ENCODE peak calls at places on chromosome 13, in six cellular contexts. G is prostate gland, U is endothelial cell of umbilical vein, J is tibial nerve, F is heart left ventricle, V is breast epithelium. X is an unnamed sample.

GRCh38 chr13:99000137-99000536 is 22.3 kb upstream of the DOCK9 start:
- DNase-seq in U (no peak), G (no peak), F (no peak), J (no peak), V (no peak), X (no peak)

GRCh38 chr13:34411177-34411576 is 530.9 kb upstream of the NBEA start:
- DNase-seq in F (no peak), U (no peak), G (no peak), J (no peak), V (no peak), X (no peak)

GRCh38 chr13:96898855-96899254 is 95.4 kb downstream of the OXGR1 start:
- DNase-seq in F (no peak), U (no peak), J (no peak), V (no peak), G (no peak), X (no peak)

GRCh38 chr13:49354719-49355118 is 89.1 kb downstream of the CAB39L start:
- DNase-seq in G (no peak), V (no peak), U (no peak), F (no peak), J (no peak), X (no peak)

GRCh38 chr13:95113601-95114000 is 187.7 kb downstream of the ABCC4 start:
- DNase-seq in J (no peak), V (no peak), U (no peak), F (no peak), G (no peak), X (no peak)

GRCh38 chr13:31909889-31910551 is 121.6 kb upstream of the FRY start:
- DNase-seq in J (no peak), V (no peak), G (peak), F (no peak), U (peak), X (peak)

GRCh38 chr13:86932935-86933334 is 738.2 kb upstream of the SLITRK5 start:
- DNase-seq in U (no peak), V (no peak), F (no peak), G (no peak), J (no peak), X (no peak)

GRCh38 chr13:78786399-78786879 is 127.5 kb upstream of the OBI1 start:
- DNase-seq in V (no peak), J (no peak), G (no peak), U (no peak), F (no peak), X (no peak)

GRCh38 chr13:74229242-74229641 is 95.0 kb upstream of the KLF12 start:
- DNase-seq in U (no peak), F (no peak), J (no peak), V (no peak), G (peak), X (no peak)

GRCh38 chr13:23500858-23501257 is 67.4 kb upstream of the SACS start:
- DNase-seq in J (no peak), V (no peak), G (no peak), F (no peak), U (no peak), X (no peak)

GRCh38 chr13:104086205-104086604 is 1020.0 kb upstream of the SLC10A2 start:
- DNase-seq in F (no peak), V (no peak), J (no peak), U (no peak), G (no peak), X (no peak)

GRCh38 chr13:48564046-48564445 is 31.2 kb upstream of the RCBTB2 start:
- DNase-seq in J (no peak), V (no peak), G (no peak), F (no peak), U (peak), X (no peak)

GRCh38 chr13:112759834-112760233 is 70.0 kb downstream of the ATP11A start:
- DNase-seq in U (peak), G (no peak), V (no peak), F (no peak), J (no peak), X (no peak)

GRCh38 chr13:98535501-98536357 is 41.2 kb downstream of the STK24 start:
- DNase-seq in V (no peak), U (no peak), G (no peak), F (no peak), J (no peak), X (no peak)

GRCh38 chr13:66937423-66937822 is 292.7 kb downstream of the PCDH9 start:
- DNase-seq in U (no peak), F (no peak), V (no peak), J (no peak), G (no peak), X (no peak)

GRCh38 chr13:111216166-111216960 is 101.3 kb downstream of the ARHGEF7 start:
- DNase-seq in U (no peak), V (no peak), G (no peak), F (no peak), J (no peak), X (no peak)

GRCh38 chr13:44692173-44692713 is 116.1 kb upstream of the TSC22D1 start:
- DNase-seq in G (no peak), F (no peak), J (no peak), V (no peak), U (no peak), X (peak)
- TF ChIP-seq POLR2A in G (no peak), F (no peak), J (no peak), V (no peak), U (no peak), X (no peak)

GRCh38 chr13:65932013-65932412 is 1298.1 kb downstream of the PCDH9 start:
- DNase-seq in F (no peak), J (no peak), U (no peak), V (no peak), G (no peak), X (no peak)

GRCh38 chr13:65929436-65929835 is 1300.7 kb downstream of the PCDH9 start:
- DNase-seq in U (no peak), V (no peak), G (no peak), F (no peak), J (no peak), X (no peak)

GRCh38 chr13:65921933-65922332 is 1308.2 kb downstream of the PCDH9 start:
- DNase-seq in U (no peak), G (no peak), J (no peak), V (no peak), F (no peak), X (no peak)

GRCh38 chr13:65932587-65933239 is 1297.4 kb downstream of the PCDH9 start:
- DNase-seq in U (no peak), J (no peak), G (no peak), F (no peak), V (no peak), X (no peak)

DNA sequence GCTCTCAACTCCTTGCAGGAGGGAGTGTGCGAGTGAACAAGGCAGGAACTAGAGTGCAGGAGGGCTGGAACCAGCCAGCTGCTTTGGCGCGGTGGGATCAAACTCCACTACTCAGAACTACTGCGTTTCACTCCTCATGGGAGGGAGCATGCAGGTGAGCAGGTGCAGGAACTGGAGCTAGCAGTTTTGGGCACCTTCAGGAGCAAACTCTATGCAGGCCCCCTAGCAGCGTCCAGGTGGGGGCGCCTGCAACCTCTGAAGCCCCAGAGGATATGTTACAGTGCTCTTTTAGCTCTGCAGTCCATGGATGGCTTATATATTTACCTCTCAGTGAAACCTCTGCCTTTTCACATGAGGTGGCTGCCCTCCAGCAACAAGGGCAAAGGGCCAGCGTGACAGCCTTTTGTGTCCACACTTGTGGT is 1303.4 kb downstream of the PCDH9 start:
- DNase-seq in G (peak), U (no peak), V (no peak), J (no peak), F (peak), X (no peak)
- TF ChIP-seq CTCF in G (no peak), U (peak), V (no peak), J (no peak), F (peak), X (no peak)

DNA sequence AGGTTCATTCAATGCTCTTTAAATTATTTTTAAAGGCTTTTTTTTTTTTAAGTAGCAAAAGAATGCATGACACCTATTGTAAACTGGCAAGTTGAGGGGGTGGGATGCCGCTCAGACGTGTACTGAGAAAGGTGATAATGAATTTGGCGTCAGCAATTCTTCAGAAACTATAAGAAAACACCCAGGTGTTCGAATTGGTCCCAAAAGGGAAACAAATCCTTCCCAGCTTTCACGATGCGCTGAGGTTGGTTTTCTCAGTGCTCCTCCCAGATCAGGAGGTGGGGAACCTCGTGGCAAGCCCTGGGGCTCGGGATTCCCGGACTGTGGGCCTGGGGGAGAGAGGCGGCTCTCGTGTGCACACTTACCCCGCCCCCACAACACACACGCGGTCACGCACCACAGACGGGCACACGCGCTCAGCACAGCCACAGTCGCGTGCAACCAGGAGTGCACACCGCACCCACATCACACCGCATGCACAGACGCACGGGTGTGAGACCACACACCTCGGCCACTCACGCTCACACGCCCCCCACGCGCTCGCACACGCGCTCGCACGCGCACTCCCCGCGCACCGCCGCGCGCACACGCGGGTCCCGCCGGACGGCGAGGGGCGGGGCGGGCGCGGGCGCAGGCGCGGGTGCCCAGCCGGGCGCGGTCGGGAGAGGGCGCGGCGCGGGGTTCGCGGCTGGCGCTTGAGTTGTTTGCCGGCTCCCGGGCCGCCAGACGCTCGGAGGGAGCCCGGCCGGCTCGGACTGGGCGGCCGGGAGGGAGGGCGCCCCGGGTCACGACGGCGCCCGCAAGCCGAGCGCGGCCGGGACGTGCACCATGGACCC is at the start of gene FAM124A:
- DNase-seq in V (no peak), F (peak), U (peak), J (no peak), G (peak), X (peak)
- TF ChIP-seq POLR2A in V (no peak), F (peak), U (peak), J (peak), G (no peak), X (no peak)

GRCh38 chr13:93233997-93234416 is 7.4 kb downstream of the GPC6 start:
- DNase-seq in G (no peak), U (no peak), J (no peak), V (no peak), F (no peak), X (no peak)
- TF ChIP-seq CTCF in G (no peak), U (no peak), J (no peak), V (no peak), F (no peak), X (no peak)

DNA sequence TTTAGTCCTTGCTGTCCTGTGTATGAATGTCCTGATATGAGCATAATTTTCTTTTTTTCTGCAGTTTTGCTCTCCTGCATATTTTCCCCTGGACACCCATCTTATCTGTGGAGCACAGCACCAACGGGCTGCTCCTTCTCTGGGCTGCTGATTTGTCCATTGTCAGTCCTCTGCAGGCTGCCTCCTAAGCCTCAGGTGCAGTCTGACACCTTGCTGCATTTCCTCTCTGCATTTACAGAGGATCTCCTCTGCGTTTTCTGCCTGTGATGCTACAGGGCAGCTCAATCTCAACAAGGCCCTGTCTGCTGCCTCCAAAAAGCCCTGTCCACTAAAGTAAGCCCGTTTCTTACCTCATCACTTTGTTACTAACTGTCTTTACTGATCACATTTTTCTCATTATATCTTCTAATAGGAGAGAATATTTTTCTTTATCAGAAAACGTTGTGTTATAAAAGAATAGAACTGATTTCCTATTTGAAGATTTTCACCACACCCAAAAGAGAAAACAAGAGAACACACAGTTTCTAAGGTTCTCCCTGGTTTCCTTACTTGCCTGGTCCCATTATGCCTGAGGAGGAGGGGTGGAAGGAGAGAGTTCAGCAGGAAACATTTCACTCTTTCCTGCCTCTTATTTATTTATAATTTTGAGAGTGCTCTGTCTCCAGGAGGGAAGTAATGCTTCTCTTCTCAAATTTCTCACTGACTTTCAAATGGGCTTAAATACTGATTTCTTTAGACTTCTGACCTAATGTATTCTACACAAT is 65.6 kb upstream of the TDRD3 start:
- DNase-seq in J (no peak), F (no peak), U (no peak), G (no peak), V (no peak), X (no peak)
- TF ChIP-seq POLR2A in J (no peak), F (no peak), U (no peak), G (no peak), V (no peak), X (no peak)